ENCODE peak calls at places on chromosome 2, in ten cellular contexts. One of them, this sample, is unnamed.
A peak's percentile ranks its signal among the peaks of the same experiment; 100 is the strongest.

GRCh38 chr2:128554151-128554769 is 235.6 kb upstream of the HS6ST1 start:
- DNase-seq in bronchial epithelial cell: no peak
- DNase-seq in iPS-NIHi11: no peak
- DNase-seq in GM12865: no peak
- DNase-seq in ELR: no peak
- DNase-seq in hypothalamus: no peak
- DNase-seq in AG09319: no peak
- DNase-seq in GM20000: no peak
- DNase-seq in T-helper 1 cell: no peak
- DNase-seq in stomach: no peak
- DNase-seq in this sample: no peak

GRCh38 chr2:230870544-230871360 is 6.0 kb downstream of the ITM2C start:
- DNase-seq in bronchial epithelial cell: no peak
- DNase-seq in iPS-NIHi11: no peak
- DNase-seq in GM12865: no peak
- DNase-seq in ELR: no peak
- DNase-seq in hypothalamus: no peak
- DNase-seq in AG09319: no peak
- DNase-seq in GM20000: no peak
- DNase-seq in T-helper 1 cell: no peak
- DNase-seq in stomach: peak; percentile 24
- DNase-seq in this sample: no peak

GRCh38 chr2:168244318-168244717 is 3.1 kb downstream of the STK39 start:
- DNase-seq in bronchial epithelial cell: peak; percentile 95
- DNase-seq in iPS-NIHi11: peak; percentile 35
- DNase-seq in GM12865: peak; percentile 5
- DNase-seq in ELR: no peak
- DNase-seq in hypothalamus: no peak
- DNase-seq in AG09319: no peak
- DNase-seq in GM20000: no peak
- DNase-seq in T-helper 1 cell: peak; percentile 20
- DNase-seq in stomach: peak; percentile 52
- DNase-seq in this sample: peak; percentile 31

GRCh38 chr2:86370579-86370978 is 33.2 kb upstream of the REEP1 start:
- DNase-seq in bronchial epithelial cell: no peak
- DNase-seq in iPS-NIHi11: no peak
- DNase-seq in GM12865: no peak
- DNase-seq in ELR: no peak
- DNase-seq in hypothalamus: no peak
- DNase-seq in AG09319: no peak
- DNase-seq in GM20000: no peak
- DNase-seq in T-helper 1 cell: no peak
- DNase-seq in stomach: no peak
- DNase-seq in this sample: no peak

GRCh38 chr2:96325884-96326255 is 753 bp downstream of the ITPRIPL1 start:
- DNase-seq in bronchial epithelial cell: no peak
- DNase-seq in iPS-NIHi11: no peak
- DNase-seq in GM12865: peak; percentile 58
- DNase-seq in ELR: no peak
- DNase-seq in hypothalamus: no peak
- DNase-seq in AG09319: no peak
- DNase-seq in GM20000: peak; percentile 53
- DNase-seq in T-helper 1 cell: peak; percentile 34
- DNase-seq in stomach: no peak
- DNase-seq in this sample: peak; percentile 36

GRCh38 chr2:100381240-100381639 is 36.2 kb downstream of the CHST10 start:
- DNase-seq in bronchial epithelial cell: peak; percentile 66
- DNase-seq in iPS-NIHi11: peak; percentile 77
- DNase-seq in GM12865: peak; percentile 84
- DNase-seq in ELR: peak; percentile 83
- DNase-seq in hypothalamus: peak; percentile 70
- DNase-seq in AG09319: peak; percentile 27
- DNase-seq in GM20000: peak; percentile 66
- DNase-seq in T-helper 1 cell: peak; percentile 29
- DNase-seq in stomach: peak; percentile 88
- DNase-seq in this sample: peak; percentile 83

GRCh38 chr2:21038403-21039073 is 5.3 kb downstream of the APOB start:
- DNase-seq in bronchial epithelial cell: peak; percentile 81
- DNase-seq in iPS-NIHi11: no peak
- DNase-seq in GM12865: no peak
- DNase-seq in ELR: no peak
- DNase-seq in hypothalamus: no peak
- DNase-seq in AG09319: no peak
- DNase-seq in GM20000: no peak
- DNase-seq in T-helper 1 cell: no peak
- DNase-seq in stomach: no peak
- DNase-seq in this sample: no peak

GRCh38 chr2:42298996-42299754 is 61.8 kb downstream of the COX7A2L start:
- DNase-seq in bronchial epithelial cell: no peak
- DNase-seq in iPS-NIHi11: no peak
- DNase-seq in GM12865: no peak
- DNase-seq in ELR: no peak
- DNase-seq in hypothalamus: no peak
- DNase-seq in AG09319: peak; percentile 4
- DNase-seq in GM20000: no peak
- DNase-seq in T-helper 1 cell: no peak
- DNase-seq in stomach: no peak
- DNase-seq in this sample: no peak

GRCh38 chr2:118013221-118013723 is 598 bp downstream of the CCDC93 start:
- DNase-seq in bronchial epithelial cell: peak; percentile 35
- DNase-seq in iPS-NIHi11: peak; percentile 64
- DNase-seq in GM12865: peak; percentile 32
- DNase-seq in ELR: peak; percentile 40
- DNase-seq in hypothalamus: peak; percentile 48
- DNase-seq in AG09319: no peak
- DNase-seq in GM20000: peak; percentile 64
- DNase-seq in T-helper 1 cell: peak; percentile 32
- DNase-seq in stomach: peak; percentile 55
- DNase-seq in this sample: peak; percentile 44

GRCh38 chr2:232097758-232098157 is 136.2 kb downstream of the DIS3L2 start:
- DNase-seq in bronchial epithelial cell: peak; percentile 41
- DNase-seq in iPS-NIHi11: no peak
- DNase-seq in GM12865: no peak
- DNase-seq in ELR: no peak
- DNase-seq in hypothalamus: no peak
- DNase-seq in AG09319: no peak
- DNase-seq in GM20000: no peak
- DNase-seq in T-helper 1 cell: no peak
- DNase-seq in stomach: no peak
- DNase-seq in this sample: no peak

GRCh38 chr2:80351229-80351628 is 46.7 kb upstream of the LRRTM1 start:
- DNase-seq in bronchial epithelial cell: no peak
- DNase-seq in iPS-NIHi11: no peak
- DNase-seq in GM12865: no peak
- DNase-seq in ELR: no peak
- DNase-seq in hypothalamus: no peak
- DNase-seq in AG09319: no peak
- DNase-seq in GM20000: no peak
- DNase-seq in T-helper 1 cell: no peak
- DNase-seq in stomach: no peak
- DNase-seq in this sample: no peak

GRCh38 chr2:64985457-64985856 is 3.7 kb upstream of the SLC1A4 start:
- DNase-seq in bronchial epithelial cell: no peak
- DNase-seq in iPS-NIHi11: no peak
- DNase-seq in GM12865: peak; percentile 82
- DNase-seq in ELR: no peak
- DNase-seq in hypothalamus: no peak
- DNase-seq in AG09319: no peak
- DNase-seq in GM20000: peak; percentile 42
- DNase-seq in T-helper 1 cell: no peak
- DNase-seq in stomach: no peak
- DNase-seq in this sample: no peak

GRCh38 chr2:12048551-12048950 is 302.1 kb downstream of the LPIN1 start:
- DNase-seq in bronchial epithelial cell: no peak
- DNase-seq in iPS-NIHi11: peak; percentile 55
- DNase-seq in GM12865: peak; percentile 57
- DNase-seq in ELR: peak; percentile 15
- DNase-seq in hypothalamus: no peak
- DNase-seq in AG09319: no peak
- DNase-seq in GM20000: peak; percentile 30
- DNase-seq in T-helper 1 cell: no peak
- DNase-seq in stomach: no peak
- DNase-seq in this sample: no peak

GRCh38 chr2:62216616-62217015 is 20.7 kb downstream of the B3GNT2 start:
- DNase-seq in bronchial epithelial cell: peak; percentile 60
- DNase-seq in iPS-NIHi11: no peak
- DNase-seq in GM12865: no peak
- DNase-seq in ELR: peak; percentile 80
- DNase-seq in hypothalamus: no peak
- DNase-seq in AG09319: peak; percentile 63
- DNase-seq in GM20000: no peak
- DNase-seq in T-helper 1 cell: no peak
- DNase-seq in stomach: no peak
- DNase-seq in this sample: no peak